ENCODE peak calls at places on chromosomes 2 and 18, in seven cellular contexts. E is HFF-Myc, Z is brain microvascular endothelial cell, T is cardiac muscle cell, I is thoracic aorta, N is fibroblast of pulmonary artery, D is left ventricle myocardium inferior. B is an unnamed sample.

GRCh38 chr2:174951746-174952145 is 53.4 kb downstream of the CHN1 start:
- DNase-seq in E (peak), Z (peak), T (no peak), I (no peak), N (peak), D (no peak), B (peak)

GRCh38 chr2:217994776-217995274 is 8.0 kb downstream of the TNS1 start:
- DNase-seq in E (no peak), Z (peak), T (peak), I (no peak), N (peak), D (peak), B (peak)

GRCh38 chr2:36193680-36194079 is 161.9 kb upstream of the CRIM1 start:
- DNase-seq in E (no peak), Z (no peak), T (no peak), I (no peak), N (no peak), D (no peak), B (no peak)

GRCh38 chr2:133862400-133862977 is 294.2 kb upstream of the NCKAP5 start:
- DNase-seq in E (no peak), Z (no peak), T (no peak), I (no peak), N (no peak), D (no peak), B (no peak)

GRCh38 chr18:79421275-79421857 is 25.6 kb downstream of the NFATC1 start:
- DNase-seq in E (no peak), Z (no peak), T (no peak), I (no peak), N (no peak), D (no peak), B (peak)

GRCh38 chr2:177783835-177784448 is 288.6 kb downstream of the PDE11A start:
- DNase-seq in E (peak), Z (peak), T (peak), I (no peak), N (peak), D (no peak), B (peak)

GRCh38 chr2:230356084-230356483 is 29.1 kb downstream of the SP140L start:
- DNase-seq in E (no peak), Z (no peak), T (peak), I (no peak), N (peak), D (no peak), B (peak)

GRCh38 chr2:237181844-237182243 is 96.2 kb downstream of the COPS8 start:
- DNase-seq in E (no peak), Z (peak), T (peak), I (no peak), N (peak), D (no peak), B (peak)

GRCh38 chr2:102735431-102736130 is 26.2 kb upstream of the TMEM182 start:
- DNase-seq in E (no peak), Z (no peak), T (peak), I (no peak), N (peak), D (no peak), B (no peak)

GRCh38 chr2:190837991-190838390 is 42.6 kb upstream of the GLS start:
- DNase-seq in E (no peak), Z (no peak), T (peak), I (no peak), N (peak), D (no peak), B (peak)

GRCh38 chr2:8573234-8573941 is 108.5 kb upstream of the ID2 start:
- DNase-seq in E (no peak), Z (no peak), T (no peak), I (no peak), N (no peak), D (no peak), B (no peak)

GRCh38 chr18:10461989-10462388 is 7.6 kb downstream of the APCDD1 start:
- DNase-seq in E (no peak), Z (no peak), T (no peak), I (no peak), N (no peak), D (no peak), B (no peak)

GRCh38 chr18:79924814-79925655 is 26.4 kb downstream of the SLC66A2 start:
- DNase-seq in E (no peak), Z (no peak), T (no peak), I (no peak), N (no peak), D (no peak), B (no peak)

GRCh38 chr18:12406376-12407111 is 1.2 kb upstream of the PRELID3A start:
- DNase-seq in E (no peak), Z (no peak), T (no peak), I (no peak), N (no peak), D (no peak), B (no peak)

GRCh38 chr2:176814740-176815367 is 397.7 kb upstream of the HNRNPA3 start:
- DNase-seq in E (no peak), Z (no peak), T (peak), I (no peak), N (peak), D (no peak), B (peak)

GRCh38 chr2:105141099-105141614 is 100.4 kb upstream of the GPR45 start:
- DNase-seq in E (no peak), Z (no peak), T (no peak), I (no peak), N (no peak), D (no peak), B (no peak)

GRCh38 chr2:8170954-8171353 is 510.9 kb upstream of the ID2 start:
- DNase-seq in E (no peak), Z (no peak), T (no peak), I (no peak), N (no peak), D (no peak), B (no peak)

GRCh38 chr2:163573652-163574051 is 162.2 kb downstream of the FIGN start:
- DNase-seq in E (no peak), Z (no peak), T (no peak), I (no peak), N (no peak), D (no peak), B (no peak)

GRCh38 chr2:240643093-240643810 is 18.0 kb downstream of the GPR35 start:
- DNase-seq in E (no peak), Z (no peak), T (no peak), I (no peak), N (no peak), D (peak), B (no peak)

GRCh38 chr2:226829721-226830631 is 5.9 kb upstream of the RHBDD1 start:
- DNase-seq in E (no peak), Z (no peak), T (no peak), I (no peak), N (no peak), D (no peak), B (no peak)

GRCh38 chr18:10194592-10194991 is 259.8 kb upstream of the APCDD1 start:
- DNase-seq in E (no peak), Z (no peak), T (peak), I (no peak), N (no peak), D (no peak), B (no peak)

GRCh38 chr2:241933175-241933911 is 63.8 kb downstream of the RTP5 start:
- DNase-seq in E (no peak), Z (peak), T (peak), I (no peak), N (peak), D (no peak), B (peak)

GRCh38 chr2:239608723-239609122 is 207.9 kb upstream of the HDAC4 start:
- DNase-seq in E (no peak), Z (no peak), T (no peak), I (no peak), N (no peak), D (no peak), B (no peak)

DNA sequence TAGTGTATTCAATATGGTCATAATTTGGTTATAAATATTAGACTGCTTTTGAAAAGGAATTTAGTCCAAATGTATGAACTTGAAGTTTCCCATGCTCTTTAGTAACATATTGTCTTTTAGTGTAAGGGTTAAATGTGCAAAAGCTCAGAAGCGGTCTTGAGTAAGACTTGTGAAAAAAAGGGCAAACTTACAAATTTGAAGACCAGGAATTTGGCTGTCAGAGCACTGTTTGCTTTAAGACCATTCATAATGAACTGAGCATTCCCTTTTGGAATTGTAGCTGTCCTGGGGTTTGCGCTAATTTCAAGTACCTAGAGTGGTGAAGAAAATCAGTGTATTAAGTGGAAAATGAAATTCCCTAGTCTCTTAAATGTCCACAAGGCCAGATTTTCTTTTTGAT is 6.9 kb upstream of the ZEB2 start:
- DNase-seq in E (no peak), Z (no peak), T (no peak), I (no peak), N (no peak), D (no peak), B (no peak)
- H3K4me3 ChIP-seq in E (no peak), Z (no peak), T (no peak), I (no peak), N (no peak), D (no peak), B (no peak)

DNA sequence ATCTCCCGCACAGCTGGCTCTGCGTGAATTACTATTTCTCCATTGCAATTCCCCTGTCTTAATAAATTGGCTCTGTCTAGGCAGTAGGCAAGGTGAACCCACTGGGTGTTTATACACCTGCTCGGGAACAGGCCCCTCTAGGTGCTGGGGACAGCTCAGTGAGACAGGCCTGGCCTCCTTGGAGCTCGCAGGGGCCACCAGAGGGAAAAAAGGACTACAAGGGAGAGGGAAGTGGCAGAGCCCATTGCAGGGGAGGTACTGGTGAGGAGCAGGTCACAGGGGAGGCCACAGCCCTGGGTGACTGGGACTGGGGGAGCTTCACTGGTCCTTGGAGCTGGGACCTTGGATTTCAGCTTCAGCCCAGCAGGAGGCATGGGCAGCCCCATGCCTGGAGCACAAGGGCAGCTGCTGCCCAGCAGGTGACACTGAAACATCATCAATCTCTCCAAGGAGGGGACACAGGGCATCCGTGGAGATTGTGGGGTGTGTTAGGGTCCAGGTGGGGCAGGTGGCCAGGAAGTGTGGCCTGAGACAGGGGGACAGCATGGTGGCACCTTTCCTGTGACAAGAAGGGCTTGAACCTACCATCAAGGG is 31.2 kb downstream of the NGEF start:
- DNase-seq in E (no peak), Z (no peak), T (no peak), I (no peak), N (no peak), D (no peak), B (no peak)
- TF ChIP-seq CTCF in E (no peak), Z (peak), T (no peak), I (no peak), N (no peak), D (no peak), B (no peak)

GRCh38 chr2:60581461-60582282 is 28.2 kb upstream of the BCL11A start:
- DNase-seq in E (no peak), Z (peak), T (peak), I (no peak), N (peak), D (peak), B (peak)
- H3K4me3 ChIP-seq in E (peak), Z (peak), T (peak), I (peak), N (peak), D (peak), B (peak)

GRCh38 chr18:76258209-76258608 is 236.8 kb downstream of the ZNF516 start:
- DNase-seq in E (no peak), Z (no peak), T (peak), I (no peak), N (peak), D (no peak), B (no peak)

GRCh38 chr18:76260941-76261472 is 234.0 kb downstream of the ZNF516 start:
- DNase-seq in E (no peak), Z (no peak), T (no peak), I (no peak), N (no peak), D (no peak), B (no peak)

GRCh38 chr18:76256897-76257500 is 238.0 kb downstream of the ZNF516 start:
- DNase-seq in E (peak), Z (peak), T (peak), I (no peak), N (peak), D (no peak), B (peak)

GRCh38 chr18:76259726-76260125 is 235.3 kb downstream of the ZNF516 start:
- DNase-seq in E (no peak), Z (no peak), T (no peak), I (no peak), N (no peak), D (no peak), B (no peak)

DNA sequence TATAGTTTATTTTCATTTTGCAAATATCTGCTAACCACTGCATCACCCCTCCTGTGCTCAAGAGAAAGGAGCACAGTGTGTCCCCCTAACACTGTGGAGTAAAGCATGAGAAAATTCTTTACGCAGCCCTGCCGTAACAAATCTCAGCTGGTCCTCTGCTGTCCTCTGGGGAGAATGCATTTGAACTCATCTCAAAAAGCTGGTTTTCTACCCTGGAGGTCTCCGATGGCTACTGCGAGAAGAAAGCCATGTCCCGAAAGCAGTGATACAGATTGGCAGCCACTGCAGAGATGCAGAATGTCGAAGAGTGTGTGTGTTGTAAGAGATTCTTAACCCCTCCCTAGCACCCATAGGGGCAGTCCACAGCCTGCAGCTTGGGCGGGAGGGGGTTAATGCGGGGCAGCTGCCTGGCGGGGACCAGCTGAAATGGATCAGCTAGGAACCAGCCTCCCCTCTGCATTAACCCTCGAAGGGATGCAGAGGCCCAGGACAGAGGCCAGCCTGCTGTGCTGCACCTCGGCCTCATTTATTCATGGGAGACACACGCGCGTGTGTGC is 236.0 kb downstream of the ZNF516 start:
- DNase-seq in E (no peak), Z (no peak), T (peak), I (no peak), N (no peak), D (no peak), B (no peak)
- TF ChIP-seq CTCF in E (no peak), Z (peak), T (peak), I (no peak), N (peak), D (no peak), B (no peak)

B was measured in AG10803.